ENCODE peak calls at places on chromosomes 12 and 14, in five cellular contexts. X is A549, D is mammary epithelial cell, H is epithelial cell of esophagus, B is hepatocyte. F is an unnamed sample.

GRCh38 chr14:72617391-72618011 is 276.4 kb downstream of the DPF3 start:
- DNase-seq in X (no peak), D (peak; percentile 32), H (no peak), B (no peak), F (no peak)

GRCh38 chr14:50816419-50817047 is 14.4 kb downstream of the NIN start:
- DNase-seq in X (no peak), D (no peak), H (no peak), B (no peak), F (no peak)

GRCh38 chr12:27400856-27401255 is 45.7 kb upstream of the SMCO2 start:
- DNase-seq in X (no peak), D (no peak), H (no peak), B (no peak), F (no peak)

GRCh38 chr14:77738559-77739250 is 22.3 kb downstream of the SNW1 start:
- DNase-seq in X (no peak), D (no peak), H (peak; percentile 8), B (no peak), F (peak; percentile 7)

GRCh38 chr14:103713304-103714062 is 1.8 kb downstream of the XRCC3 start:
- DNase-seq in X (no peak), D (peak; percentile 25), H (peak; percentile 28), B (no peak), F (no peak)

GRCh38 chr12:98274430-98275130 is 240.8 kb upstream of the TMPO start:
- DNase-seq in X (no peak), D (no peak), H (no peak), B (no peak), F (no peak)

GRCh38 chr12:701896-702539 is 38.8 kb upstream of the NINJ2 start:
- DNase-seq in X (no peak), D (no peak), H (no peak), B (no peak), F (no peak)

GRCh38 chr12:131834798-131835615 is 6.8 kb downstream of the MMP17 start:
- DNase-seq in X (no peak), D (no peak), H (peak; percentile 23), B (peak; percentile 9), F (no peak)

GRCh38 chr14:104114421-104115130 is 23.8 kb upstream of the KIF26A start:
- DNase-seq in X (no peak), D (no peak), H (no peak), B (no peak), F (no peak)

GRCh38 chr14:100025111-100025510 is 40.1 kb upstream of the EVL start:
- DNase-seq in X (peak; percentile 73), D (peak; percentile 37), H (peak; percentile 52), B (peak; percentile 74), F (peak; percentile 47)

GRCh38 chr14:105989746-105990302 is 463.4 kb downstream of the TMEM121 start:
- DNase-seq in X (no peak), D (no peak), H (no peak), B (no peak), F (peak; percentile 1)

GRCh38 chr12:104994301-104994700 is 8.2 kb downstream of the NOPCHAP1 start:
- DNase-seq in X (no peak), D (no peak), H (no peak), B (no peak), F (no peak)

GRCh38 chr12:125330645-125331341 is 265.6 kb downstream of the AACS start:
- DNase-seq in X (peak; percentile 44), D (peak; percentile 27), H (peak; percentile 20), B (peak; percentile 77), F (no peak)

GRCh38 chr12:47754881-47755280 is 3.8 kb downstream of the RAPGEF3 start:
- DNase-seq in X (no peak), D (no peak), H (no peak), B (no peak), F (no peak)

GRCh38 chr12:47757840-47758583 is 668 bp downstream of the RAPGEF3 start:
- DNase-seq in X (no peak), D (no peak), H (no peak), B (no peak), F (no peak)

GRCh38 chr12:47754126-47754525 is 4.6 kb downstream of the RAPGEF3 start:
- DNase-seq in X (no peak), D (peak; percentile 77), H (peak; percentile 61), B (no peak), F (peak; percentile 55)

GRCh38 chr12:47757360-47757839 is 1.3 kb downstream of the RAPGEF3 start:
- DNase-seq in X (no peak), D (no peak), H (no peak), B (no peak), F (no peak)

GRCh38 chr12:47755655-47756562 is 2.8 kb downstream of the RAPGEF3 start:
- DNase-seq in X (no peak), D (no peak), H (no peak), B (no peak), F (peak; percentile 47)
- H3K4me3 ChIP-seq in X (no peak overlapping the region), D (no peak overlapping the region), H (no peak overlapping the region), B (no peak overlapping the region), F (no peak overlapping the region)

GRCh38 chr12:7729683-7730195 is 17.4 kb downstream of the CLEC4C start:
- DNase-seq in X (no peak), D (peak; percentile 8), H (no peak), B (no peak), F (no peak)
- TF ChIP-seq CTCF in X (no peak), D (no peak), H (no peak), B (no peak), F (no peak)

GRCh38 chr12:12563529-12563928 is 866 bp upstream of the DUSP16 start:
- DNase-seq in X (no peak), D (peak; percentile 25), H (peak; percentile 55), B (no peak), F (peak; percentile 46)
- H3K4me3 ChIP-seq in X (peak overlapping the region; percentile 93), D (peak overlapping the region; percentile 45), H (no peak overlapping the region), B (no peak overlapping the region), F (no peak overlapping the region)

GRCh38 chr12:21815306-21816062 is 41.0 kb upstream of the KCNJ8 start:
- DNase-seq in X (no peak), D (no peak), H (no peak), B (no peak), F (no peak)

GRCh38 chr12:21819236-21819635 is 44.7 kb upstream of the KCNJ8 start:
- DNase-seq in X (no peak), D (no peak), H (peak; percentile 15), B (peak; percentile 11), F (peak; percentile 43)

GRCh38 chr12:21823581-21823980 is 49.1 kb upstream of the KCNJ8 start:
- DNase-seq in X (no peak), D (no peak), H (no peak), B (no peak), F (no peak)

GRCh38 chr12:21818627-21819026 is 44.1 kb upstream of the KCNJ8 start:
- DNase-seq in X (no peak), D (peak; percentile 54), H (peak; percentile 52), B (no peak), F (peak; percentile 91)

GRCh38 chr12:21819678-21820077 is 45.2 kb upstream of the KCNJ8 start:
- DNase-seq in X (no peak), D (no peak), H (peak; percentile 11), B (peak; percentile 29), F (peak; percentile 20)
- TF ChIP-seq CTCF in X (no peak), D (no peak), H (no peak), B (no peak), F (no peak)

DNA sequence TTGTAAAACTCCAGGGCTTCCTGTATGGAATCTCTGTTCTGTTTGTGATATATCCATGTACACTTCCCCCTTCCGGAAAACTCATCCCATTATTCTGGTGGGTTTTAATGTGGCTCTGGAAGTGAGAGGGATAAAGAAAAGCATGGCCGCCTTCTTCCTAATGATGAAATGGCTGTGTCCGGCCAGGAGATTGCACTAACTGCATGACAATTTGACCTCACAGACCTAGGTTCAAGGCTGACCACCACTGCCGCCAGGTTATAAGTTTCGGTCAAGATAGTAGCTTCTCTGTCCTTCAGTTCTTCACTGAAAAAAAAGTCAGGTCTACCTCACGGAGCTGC is 41.0 kb upstream of the NPAS3 start:
- DNase-seq in X (no peak), D (no peak), H (no peak), B (no peak), F (no peak)
- H3K4me3 ChIP-seq in X (peak overlapping the region; percentile 49), D (peak overlapping the region; percentile 69), H (no peak overlapping the region), B (no peak overlapping the region), F (no peak overlapping the region)

GRCh38 chr12:127485528-127485927 is 781.4 kb upstream of the TMEM132C start:
- DNase-seq in X (peak; percentile 24), D (peak; percentile 71), H (peak; percentile 54), B (peak; percentile 77), F (peak; percentile 32)
- TF ChIP-seq CTCF in X (no peak), D (peak; percentile 32), H (no peak), B (peak; percentile 37), F (no peak)

DNA sequence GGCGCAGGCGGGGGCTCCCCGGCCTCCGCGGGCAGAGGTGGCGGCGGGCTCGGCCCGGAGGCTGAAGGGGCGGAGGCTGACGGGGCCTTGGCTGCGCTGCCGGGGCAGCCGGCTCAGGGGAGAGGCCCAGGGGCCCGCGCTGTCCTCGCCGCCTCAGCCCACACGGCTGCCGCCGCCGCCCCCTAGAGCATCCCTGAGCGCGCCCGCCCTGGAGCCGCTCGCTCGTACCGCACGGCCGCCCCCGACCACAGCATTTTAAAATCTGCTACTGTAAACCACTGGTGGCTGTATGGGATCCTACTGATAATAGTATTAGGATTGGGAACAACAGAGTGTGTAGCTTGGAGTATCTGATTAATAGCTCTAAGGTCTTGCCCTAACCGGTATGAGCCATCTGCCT is 22.2 kb upstream of the EDDM3A start:
- DNase-seq in X (no peak), D (no peak), H (no peak), B (no peak), F (no peak)
- H3K4me3 ChIP-seq in X (no peak overlapping the region), D (peak overlapping the region; percentile 38), H (no peak overlapping the region), B (no peak overlapping the region), F (no peak overlapping the region)

F was measured in bronchial epithelial cell.